ENCODE peak calls at places on chromosome 15, in ten cellular contexts. K is IMR-90, O is H9, P is HCT116, B is neural progenitor cell, L is OCI-LY7, H is endothelial cell of umbilical vein, U is PC-3, G is GM12878, Q is HepG2. M is an unnamed sample.

GRCh38 chr15:56739964-56740640 is 6.8 kb upstream of the ZNF280D start:
- DNase-seq in K (no peak), O (peak; percentile 40), P (peak; percentile 49), B (no peak), L (peak; percentile 25), H (no peak), U (peak; percentile 14), G (no peak), Q (peak; percentile 11), M (no peak)

GRCh38 chr15:60392986-60393811 is 4.6 kb downstream of the ANXA2 start:
- DNase-seq in K (peak; percentile 98), O (no peak), P (peak; percentile 98), B (no peak), L (no peak), H (peak; percentile 94), U (peak; percentile 97), G (no peak), Q (peak; percentile 99), M (peak; percentile 92)

GRCh38 chr15:78093242-78094020 is 1.1 kb downstream of the SH2D7 start:
- DNase-seq in K (peak; percentile 95), O (no peak), P (no peak), B (no peak), L (no peak), H (no peak), U (no peak), G (no peak), Q (no peak), M (peak; percentile 91)

GRCh38 chr15:63075072-63075995 is 32.8 kb downstream of the TPM1 start:
- DNase-seq in K (peak; percentile 46), O (peak; percentile 50), P (no peak), B (no peak), L (no peak), H (no peak), U (no peak), G (no peak), Q (no peak), M (no peak)

GRCh38 chr15:99717129-99718024 is 15.9 kb downstream of the LYSMD4 start:
- DNase-seq in K (no peak), O (no peak), P (no peak), B (no peak), L (no peak), H (no peak), U (no peak), G (no peak), Q (no peak), M (no peak)

GRCh38 chr15:98728107-98728810 is 79.9 kb downstream of the IGF1R start:
- DNase-seq in K (no peak), O (no peak), P (no peak), B (no peak), L (no peak), H (no peak), U (no peak), G (no peak), Q (no peak), M (no peak)

GRCh38 chr15:63339836-63340235 is 41.8 kb downstream of the CA12 start:
- DNase-seq in K (no peak), O (no peak), P (no peak), B (no peak), L (no peak), H (no peak), U (no peak), G (no peak), Q (no peak), M (no peak)

GRCh38 chr15:25790003-25790660 is 73.0 kb downstream of the ATP10A start:
- DNase-seq in K (peak; percentile 90), O (no peak), P (no peak), B (no peak), L (peak; percentile 34), H (no peak), U (peak; percentile 9), G (no peak), Q (no peak), M (peak; percentile 95)

GRCh38 chr15:83320831-83321230 is 36.4 kb upstream of the BNC1 start:
- DNase-seq in K (no peak), O (no peak), P (no peak), B (no peak), L (no peak), H (no peak), U (no peak), G (no peak), Q (no peak), M (no peak)

GRCh38 chr15:90478981-90479481 is 50.7 kb upstream of the CRTC3 start:
- DNase-seq in K (no peak), O (no peak), P (peak; percentile 12), B (no peak), L (peak; percentile 72), H (peak; percentile 77), U (peak; percentile 91), G (no peak), Q (no peak), M (no peak)

GRCh38 chr15:100125627-100126231 is 216.0 kb downstream of the ADAMTS17 start:
- DNase-seq in K (no peak), O (no peak), P (no peak), B (no peak), L (no peak), H (no peak), U (no peak), G (no peak), Q (no peak), M (no peak)

GRCh38 chr15:47398594-47398993 is 318.7 kb upstream of the SEMA6D start:
- DNase-seq in K (no peak), O (no peak), P (no peak), B (no peak), L (no peak), H (no peak), U (no peak), G (no peak), Q (no peak), M (no peak)

GRCh38 chr15:84699538-84700191 is 16.3 kb downstream of the SEC11A start:
- DNase-seq in K (no peak), O (no peak), P (no peak), B (no peak), L (no peak), H (no peak), U (no peak), G (no peak), Q (no peak), M (peak; percentile 14)

GRCh38 chr15:96870510-96871039 is 540.1 kb downstream of the NR2F2 start:
- DNase-seq in K (no peak), O (peak; percentile 66), P (no peak), B (no peak), L (no peak), H (no peak), U (no peak), G (no peak), Q (no peak), M (no peak)

GRCh38 chr15:96867992-96868391 is 537.5 kb downstream of the NR2F2 start:
- DNase-seq in K (no peak), O (peak; percentile 69), P (no peak), B (no peak), L (no peak), H (no peak), U (no peak), G (no peak), Q (no peak), M (no peak)

GRCh38 chr15:96869122-96869521 is 538.6 kb downstream of the NR2F2 start:
- DNase-seq in K (no peak), O (no peak), P (no peak), B (no peak), L (no peak), H (peak; percentile 27), U (no peak), G (no peak), Q (no peak), M (no peak)
- TF ChIP-seq CTCF in K (no peak), O (no peak), P (no peak), B (no peak), L (no peak), H (no peak), U (no peak), G (no peak), Q (no peak), M (no peak)

GRCh38 chr15:74844319-74845207 is 1.6 kb upstream of the ULK3 start:
- DNase-seq in K (no peak), O (no peak), P (no peak), B (peak; percentile 72), L (no peak), H (no peak), U (no peak), G (no peak), Q (no peak), M (peak; percentile 73)

GRCh38 chr15:74842581-74843444 is at the start of gene ULK3:
- DNase-seq in K (peak; percentile 73), O (peak; percentile 95), P (peak; percentile 61), B (peak; percentile 95), L (peak; percentile 91), H (peak; percentile 81), U (peak; percentile 88), G (no peak), Q (peak; percentile 70), M (peak; percentile 100)

GRCh38 chr15:74843891-74844299 is 939 bp upstream of the ULK3 start:
- DNase-seq in K (no peak), O (no peak), P (no peak), B (peak; percentile 24), L (no peak), H (no peak), U (no peak), G (no peak), Q (no peak), M (peak; percentile 58)

GRCh38 chr15:74841761-74842385 is 1.1 kb downstream of the ULK3 start:
- DNase-seq in K (no peak), O (no peak), P (no peak), B (no peak), L (no peak), H (no peak), U (no peak), G (no peak), Q (no peak), M (peak; percentile 58)

DNA sequence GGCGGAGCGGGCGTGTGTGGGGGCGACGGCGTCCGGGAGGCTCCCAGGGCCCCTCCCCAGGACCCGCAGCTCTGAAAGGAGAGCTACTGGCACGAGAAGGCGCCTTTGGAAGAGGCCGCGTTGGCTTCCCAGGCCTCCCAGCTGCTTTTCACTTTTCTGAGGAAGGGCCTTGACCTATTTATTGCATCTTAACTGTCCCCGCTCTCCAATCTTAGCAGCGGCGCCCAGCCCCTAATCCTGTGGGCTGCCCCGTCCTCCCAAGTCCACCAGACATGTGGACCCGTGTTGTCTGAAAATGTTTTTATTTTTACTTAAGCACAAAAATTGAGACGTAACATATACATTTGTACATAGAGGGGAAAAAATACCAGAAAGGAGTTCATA is 481 bp upstream of the ULK3 start:
- DNase-seq in K (no peak), O (no peak), P (no peak), B (no peak), L (no peak), H (no peak), U (no peak), G (no peak), Q (no peak), M (no peak)
- H3K4me2 ChIP-seq in K (peak overlapping the region; percentile 50), O (peak overlapping the region; percentile 64), P (peak overlapping the region; percentile 90), B (peak overlapping the region; percentile 79), L (peak overlapping the region; percentile 66), H (peak overlapping the region; percentile 57), U (peak overlapping the region; percentile 74), G (peak overlapping the region; percentile 93), Q (peak overlapping the region; percentile 89), M (peak overlapping the region; percentile 86)

GRCh38 chr15:58933311-58934113 is at the start of gene SLTM:
- DNase-seq in K (peak; percentile 95), O (peak; percentile 95), P (peak; percentile 82), B (peak; percentile 98), L (peak; percentile 95), H (peak; percentile 97), U (peak; percentile 90), G (peak; percentile 75), Q (peak; percentile 87), M (peak; percentile 98)
- H2AFZ ChIP-seq in K (peak within 1 kb of the TSS; percentile 92), O (no peak within 1 kb of the TSS), P (peak within 1 kb of the TSS; percentile 100), B (peak within 1 kb of the TSS; percentile 95), L (peak within 1 kb of the TSS; percentile 93), H (peak within 1 kb of the TSS; percentile 98), U (peak within 1 kb of the TSS; percentile 90), G (peak within 1 kb of the TSS; percentile 96), Q (peak within 1 kb of the TSS; percentile 96), M (peak within 1 kb of the TSS; percentile 95)

GRCh38 chr15:49675051-49675450 is 54.2 kb downstream of the DTWD1 start:
- DNase-seq in K (peak; percentile 87), O (no peak), P (no peak), B (no peak), L (no peak), H (peak; percentile 5), U (peak; percentile 88), G (no peak), Q (peak; percentile 9), M (no peak)
- TF ChIP-seq CTCF in K (peak; percentile 26), O (peak; percentile 34), P (no peak), B (no peak), L (no peak), H (no peak), U (peak; percentile 45), G (no peak), Q (no peak), M (peak; percentile 32)